ENCODE peak calls at places on chromosomes 12 and 14, in six cellular contexts. One of them, this sample, is unnamed.

GRCh38 chr12:116497051-116497529 is 62.1 kb upstream of the MAP1LC3B2 start:
- DNase-seq in left ventricle myocardium inferior: no peak
- DNase-seq in ovary: no peak
- DNase-seq in cardiac fibroblast: no peak
- DNase-seq in neural progenitor cell: peak
- DNase-seq in CD14-positive monocyte: no peak
- DNase-seq in this sample: no peak

GRCh38 chr12:19846561-19846960 is 407.3 kb downstream of the AEBP2 start:
- DNase-seq in left ventricle myocardium inferior: no peak
- DNase-seq in ovary: no peak
- DNase-seq in cardiac fibroblast: peak
- DNase-seq in neural progenitor cell: no peak
- DNase-seq in CD14-positive monocyte: no peak
- DNase-seq in this sample: no peak

GRCh38 chr12:46389130-46389616 is 16.6 kb upstream of the SLC38A2 start:
- DNase-seq in left ventricle myocardium inferior: no peak
- DNase-seq in ovary: no peak
- DNase-seq in cardiac fibroblast: peak
- DNase-seq in neural progenitor cell: no peak
- DNase-seq in CD14-positive monocyte: no peak
- DNase-seq in this sample: no peak

GRCh38 chr12:122022393-122023338 is 982 bp downstream of the BCL7A start:
- DNase-seq in left ventricle myocardium inferior: peak
- DNase-seq in ovary: peak
- DNase-seq in cardiac fibroblast: peak
- DNase-seq in neural progenitor cell: peak
- DNase-seq in CD14-positive monocyte: no peak
- DNase-seq in this sample: peak

GRCh38 chr12:3529281-3529680 is 38.3 kb downstream of the PRMT8 start:
- DNase-seq in left ventricle myocardium inferior: no peak
- DNase-seq in ovary: no peak
- DNase-seq in cardiac fibroblast: no peak
- DNase-seq in neural progenitor cell: no peak
- DNase-seq in CD14-positive monocyte: no peak
- DNase-seq in this sample: no peak

GRCh38 chr12:107436376-107436775 is 249.2 kb upstream of the PWP1 start:
- DNase-seq in left ventricle myocardium inferior: no peak
- DNase-seq in ovary: no peak
- DNase-seq in cardiac fibroblast: peak
- DNase-seq in neural progenitor cell: peak
- DNase-seq in CD14-positive monocyte: no peak
- DNase-seq in this sample: no peak

GRCh38 chr14:91509083-91509877 is 830 bp downstream of the PPP4R3A start:
- DNase-seq in left ventricle myocardium inferior: peak
- DNase-seq in ovary: peak
- DNase-seq in cardiac fibroblast: peak
- DNase-seq in neural progenitor cell: peak
- DNase-seq in CD14-positive monocyte: peak
- DNase-seq in this sample: peak

GRCh38 chr12:115155665-115156645 is 472.0 kb upstream of the TBX3 start:
- DNase-seq in left ventricle myocardium inferior: no peak
- DNase-seq in ovary: no peak
- DNase-seq in cardiac fibroblast: peak
- DNase-seq in neural progenitor cell: no peak
- DNase-seq in CD14-positive monocyte: no peak
- DNase-seq in this sample: no peak

GRCh38 chr12:64682572-64683277 is 72.4 kb downstream of the RASSF3 start:
- DNase-seq in left ventricle myocardium inferior: peak
- DNase-seq in ovary: peak
- DNase-seq in cardiac fibroblast: peak
- DNase-seq in neural progenitor cell: peak
- DNase-seq in CD14-positive monocyte: no peak
- DNase-seq in this sample: no peak

GRCh38 chr14:100533647-100534485 is 53.4 kb downstream of the BEGAIN start:
- DNase-seq in left ventricle myocardium inferior: peak
- DNase-seq in ovary: peak
- DNase-seq in cardiac fibroblast: peak
- DNase-seq in neural progenitor cell: no peak
- DNase-seq in CD14-positive monocyte: peak
- DNase-seq in this sample: no peak

GRCh38 chr14:96114002-96114401 is 74.8 kb downstream of the C14orf132 start:
- DNase-seq in left ventricle myocardium inferior: no peak
- DNase-seq in ovary: no peak
- DNase-seq in cardiac fibroblast: no peak
- DNase-seq in neural progenitor cell: no peak
- DNase-seq in CD14-positive monocyte: no peak
- DNase-seq in this sample: no peak

GRCh38 chr12:121222847-121223246 is 12.9 kb downstream of the P2RX4 start:
- DNase-seq in left ventricle myocardium inferior: no peak
- DNase-seq in ovary: no peak
- DNase-seq in cardiac fibroblast: no peak
- DNase-seq in neural progenitor cell: no peak
- DNase-seq in CD14-positive monocyte: no peak
- DNase-seq in this sample: no peak

GRCh38 chr14:31761325-31761724 is 200.1 kb downstream of the NUBPL start:
- DNase-seq in left ventricle myocardium inferior: no peak
- DNase-seq in ovary: no peak
- DNase-seq in cardiac fibroblast: no peak
- DNase-seq in neural progenitor cell: no peak
- DNase-seq in CD14-positive monocyte: no peak
- DNase-seq in this sample: no peak

GRCh38 chr14:104664107-104664506 is 25.3 kb upstream of the INF2 start:
- DNase-seq in left ventricle myocardium inferior: no peak
- DNase-seq in ovary: no peak
- DNase-seq in cardiac fibroblast: no peak
- DNase-seq in neural progenitor cell: no peak
- DNase-seq in CD14-positive monocyte: no peak
- DNase-seq in this sample: no peak

GRCh38 chr14:104665092-104665662 is 24.2 kb upstream of the INF2 start:
- DNase-seq in left ventricle myocardium inferior: no peak
- DNase-seq in ovary: no peak
- DNase-seq in cardiac fibroblast: peak
- DNase-seq in neural progenitor cell: no peak
- DNase-seq in CD14-positive monocyte: no peak
- DNase-seq in this sample: no peak

GRCh38 chr14:104664588-104664987 is 24.8 kb upstream of the INF2 start:
- DNase-seq in left ventricle myocardium inferior: no peak
- DNase-seq in ovary: no peak
- DNase-seq in cardiac fibroblast: no peak
- DNase-seq in neural progenitor cell: no peak
- DNase-seq in CD14-positive monocyte: no peak
- DNase-seq in this sample: no peak

GRCh38 chr14:104666981-104667380 is 22.4 kb upstream of the INF2 start:
- DNase-seq in left ventricle myocardium inferior: no peak
- DNase-seq in ovary: no peak
- DNase-seq in cardiac fibroblast: no peak
- DNase-seq in neural progenitor cell: no peak
- DNase-seq in CD14-positive monocyte: no peak
- DNase-seq in this sample: no peak

GRCh38 chr14:104665663-104666522 is 23.5 kb upstream of the INF2 start:
- DNase-seq in left ventricle myocardium inferior: peak
- DNase-seq in ovary: no peak
- DNase-seq in cardiac fibroblast: no peak
- DNase-seq in neural progenitor cell: peak
- DNase-seq in CD14-positive monocyte: no peak
- DNase-seq in this sample: peak
- TF ChIP-seq CTCF in left ventricle myocardium inferior: peak
- TF ChIP-seq CTCF in ovary: no peak
- TF ChIP-seq CTCF in cardiac fibroblast: peak
- TF ChIP-seq CTCF in neural progenitor cell: peak
- TF ChIP-seq CTCF in CD14-positive monocyte: peak
- TF ChIP-seq CTCF in this sample: peak

DNA sequence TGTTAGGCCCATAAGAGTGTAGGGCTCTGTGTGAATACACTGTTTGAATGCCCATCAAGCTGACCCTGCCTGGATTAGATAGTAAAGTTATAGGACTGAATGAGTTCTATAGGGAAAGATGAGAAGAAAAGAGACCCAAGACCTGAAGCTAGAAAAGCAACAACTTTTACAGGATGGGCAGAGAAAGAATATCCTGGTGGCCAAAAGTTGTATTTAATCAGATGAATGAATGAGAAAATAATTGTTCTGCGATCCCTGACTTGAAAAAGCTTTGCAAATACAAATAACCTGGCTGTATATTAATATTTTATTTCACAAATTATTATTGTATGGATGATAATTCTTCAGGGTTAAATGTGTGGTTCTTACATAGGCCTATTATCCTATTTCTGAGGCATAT is 2.8 kb upstream of the ANO6 start:
- DNase-seq in left ventricle myocardium inferior: no peak
- DNase-seq in ovary: no peak
- DNase-seq in cardiac fibroblast: no peak
- DNase-seq in neural progenitor cell: no peak
- DNase-seq in CD14-positive monocyte: no peak
- DNase-seq in this sample: no peak
- TF ChIP-seq CTCF in left ventricle myocardium inferior: no peak
- TF ChIP-seq CTCF in ovary: no peak
- TF ChIP-seq CTCF in cardiac fibroblast: no peak
- TF ChIP-seq CTCF in neural progenitor cell: no peak
- TF ChIP-seq CTCF in CD14-positive monocyte: no peak
- TF ChIP-seq CTCF in this sample: no peak

GRCh38 chr12:98696036-98696646 is 51.1 kb downstream of the APAF1 start:
- DNase-seq in left ventricle myocardium inferior: no peak
- DNase-seq in ovary: no peak
- DNase-seq in cardiac fibroblast: no peak
- DNase-seq in neural progenitor cell: peak
- DNase-seq in CD14-positive monocyte: no peak
- DNase-seq in this sample: no peak

GRCh38 chr12:98701166-98701565 is 56.1 kb downstream of the APAF1 start:
- DNase-seq in left ventricle myocardium inferior: no peak
- DNase-seq in ovary: no peak
- DNase-seq in cardiac fibroblast: no peak
- DNase-seq in neural progenitor cell: no peak
- DNase-seq in CD14-positive monocyte: no peak
- DNase-seq in this sample: no peak

GRCh38 chr12:98699568-98699967 is 54.5 kb downstream of the APAF1 start:
- DNase-seq in left ventricle myocardium inferior: no peak
- DNase-seq in ovary: peak
- DNase-seq in cardiac fibroblast: peak
- DNase-seq in neural progenitor cell: no peak
- DNase-seq in CD14-positive monocyte: no peak
- DNase-seq in this sample: no peak

GRCh38 chr12:98697209-98697608 is 52.1 kb downstream of the APAF1 start:
- DNase-seq in left ventricle myocardium inferior: no peak
- DNase-seq in ovary: no peak
- DNase-seq in cardiac fibroblast: no peak
- DNase-seq in neural progenitor cell: no peak
- DNase-seq in CD14-positive monocyte: no peak
- DNase-seq in this sample: no peak

DNA sequence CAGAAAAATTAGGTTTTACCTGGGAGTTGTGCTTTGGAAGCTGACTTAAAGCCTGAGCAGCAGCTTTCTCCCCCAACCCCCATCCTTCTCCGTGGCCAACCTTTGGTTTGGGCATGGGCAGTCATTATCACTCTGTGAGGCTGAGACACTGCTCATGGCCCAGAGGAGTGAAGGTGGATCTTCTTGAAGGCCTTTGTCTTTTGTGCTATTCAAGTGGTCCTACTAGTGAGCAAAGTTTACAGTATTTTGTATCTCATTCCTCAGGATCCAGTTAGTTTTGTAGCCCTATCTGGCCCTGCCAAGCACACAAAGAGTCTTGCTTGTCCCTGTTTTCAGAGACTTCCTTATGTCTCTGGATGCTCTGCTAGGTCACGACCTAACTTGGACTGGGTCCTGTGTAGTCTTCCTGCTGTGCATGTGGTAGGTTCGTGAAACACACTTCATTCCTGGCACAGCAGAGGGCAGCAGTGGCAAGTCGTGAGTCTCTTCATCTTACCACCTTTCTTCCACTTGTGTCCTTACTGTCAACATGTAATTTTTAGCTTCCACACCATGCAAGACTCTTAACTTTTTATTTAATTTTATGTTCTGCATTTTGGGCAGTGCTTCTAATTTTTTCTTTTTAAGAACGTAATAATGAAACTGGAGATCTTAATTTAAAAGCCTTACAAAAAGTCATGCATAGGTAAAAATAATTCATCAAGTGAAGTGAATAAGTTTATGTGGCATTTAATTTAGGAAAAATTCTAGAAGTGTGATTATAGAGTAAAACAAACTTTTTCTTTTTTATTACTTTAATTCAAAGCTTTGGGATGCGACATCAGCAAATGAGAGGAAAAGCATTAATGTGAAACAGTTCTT is 53.7 kb downstream of the APAF1 start:
- DNase-seq in left ventricle myocardium inferior: peak
- DNase-seq in ovary: peak
- DNase-seq in cardiac fibroblast: peak
- DNase-seq in neural progenitor cell: no peak
- DNase-seq in CD14-positive monocyte: peak
- DNase-seq in this sample: peak
- TF ChIP-seq CTCF in left ventricle myocardium inferior: peak
- TF ChIP-seq CTCF in ovary: peak
- TF ChIP-seq CTCF in cardiac fibroblast: peak
- TF ChIP-seq CTCF in neural progenitor cell: no peak
- TF ChIP-seq CTCF in CD14-positive monocyte: peak
- TF ChIP-seq CTCF in this sample: peak

GRCh38 chr14:73751157-73751691 is 37.0 kb upstream of the PNMA1 start:
- DNase-seq in left ventricle myocardium inferior: no peak
- DNase-seq in ovary: no peak
- DNase-seq in cardiac fibroblast: no peak
- DNase-seq in neural progenitor cell: no peak
- DNase-seq in CD14-positive monocyte: no peak
- DNase-seq in this sample: no peak

GRCh38 chr14:73750161-73750901 is 36.1 kb upstream of the PNMA1 start:
- DNase-seq in left ventricle myocardium inferior: no peak
- DNase-seq in ovary: no peak
- DNase-seq in cardiac fibroblast: no peak
- DNase-seq in neural progenitor cell: no peak
- DNase-seq in CD14-positive monocyte: no peak
- DNase-seq in this sample: no peak

GRCh38 chr14:73753043-73753886 is 39.1 kb upstream of the PNMA1 start:
- DNase-seq in left ventricle myocardium inferior: peak
- DNase-seq in ovary: peak
- DNase-seq in cardiac fibroblast: peak
- DNase-seq in neural progenitor cell: no peak
- DNase-seq in CD14-positive monocyte: no peak
- DNase-seq in this sample: peak

GRCh38 chr14:73753887-73754880 is 40.0 kb upstream of the PNMA1 start:
- DNase-seq in left ventricle myocardium inferior: no peak
- DNase-seq in ovary: no peak
- DNase-seq in cardiac fibroblast: no peak
- DNase-seq in neural progenitor cell: no peak
- DNase-seq in CD14-positive monocyte: no peak
- DNase-seq in this sample: no peak

DNA sequence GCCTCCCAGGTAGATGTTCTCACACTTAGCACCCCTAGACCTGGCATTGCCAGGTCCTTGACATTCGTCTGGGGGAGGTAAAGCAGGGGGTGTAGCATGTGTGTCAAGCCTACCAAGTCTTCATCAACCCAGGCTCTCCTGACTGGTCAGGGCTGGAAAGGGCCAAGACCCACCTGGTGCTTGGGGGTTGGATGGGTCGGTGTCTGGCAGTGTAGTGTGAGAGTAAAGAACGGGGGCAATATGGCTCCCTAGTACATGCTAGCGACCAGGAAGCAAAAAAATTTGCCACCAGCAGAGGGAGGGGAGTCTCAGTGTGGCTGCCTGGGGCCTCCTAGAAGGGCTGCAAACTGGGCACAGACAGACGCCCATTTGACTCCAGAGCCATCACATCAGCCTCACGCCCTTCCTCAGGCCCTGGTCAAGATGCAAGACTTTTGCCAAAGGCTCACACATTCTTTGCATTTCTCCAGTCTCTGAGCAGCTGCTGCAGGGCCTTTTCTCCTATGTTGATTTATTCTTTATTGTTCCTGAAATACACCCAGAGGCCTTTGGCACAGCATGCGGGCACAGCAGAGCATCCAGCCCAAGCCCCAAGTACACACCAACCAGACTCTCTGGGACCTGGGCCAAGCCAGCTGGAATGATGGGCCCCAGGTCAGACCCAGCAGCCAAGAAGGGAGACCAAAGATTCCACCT is 38.3 kb upstream of the PNMA1 start:
- DNase-seq in left ventricle myocardium inferior: peak
- DNase-seq in ovary: peak
- DNase-seq in cardiac fibroblast: peak
- DNase-seq in neural progenitor cell: peak
- DNase-seq in CD14-positive monocyte: no peak
- DNase-seq in this sample: peak
- TF ChIP-seq CTCF in left ventricle myocardium inferior: no peak
- TF ChIP-seq CTCF in ovary: peak
- TF ChIP-seq CTCF in cardiac fibroblast: peak
- TF ChIP-seq CTCF in neural progenitor cell: peak
- TF ChIP-seq CTCF in CD14-positive monocyte: peak
- TF ChIP-seq CTCF in this sample: no peak

This sample was measured in Calu3.